ENCODE peak calls at places on chromosomes 12 and 14, in seven cellular contexts. R is left lung, O is MCF 10A, H is Calu3, C is GM10248, Z is brain microvascular endothelial cell, J is hepatocyte. K is an unnamed sample.

GRCh38 chr14:60092516-60092915 is 793 bp downstream of the PCNX4 start:
- DNase-seq in R (no peak), O (peak), H (no peak), C (peak), Z (peak), J (peak), K (no peak)

GRCh38 chr12:50572275-50572674 is 67.5 kb downstream of the DIP2B start:
- DNase-seq in R (no peak), O (peak), H (no peak), C (no peak), Z (peak), J (peak), K (no peak)

GRCh38 chr12:115024531-115024930 is 340.6 kb upstream of the TBX3 start:
- DNase-seq in R (no peak), O (no peak), H (no peak), C (no peak), Z (no peak), J (no peak), K (no peak)

GRCh38 chr14:78697341-78697740 is 527.2 kb downstream of the NRXN3 start:
- DNase-seq in R (no peak), O (peak), H (no peak), C (no peak), Z (peak), J (peak), K (no peak)

GRCh38 chr14:99267871-99268775 is 3.9 kb downstream of the BCL11B start:
- DNase-seq in R (no peak), O (no peak), H (no peak), C (no peak), Z (no peak), J (no peak), K (no peak)

GRCh38 chr12:117111386-117112267 is 12.4 kb upstream of the TESC start:
- DNase-seq in R (no peak), O (no peak), H (no peak), C (no peak), Z (no peak), J (no peak), K (peak)

GRCh38 chr12:79691299-79692248 is 810 bp upstream of the PAWR start:
- DNase-seq in R (no peak), O (peak), H (no peak), C (peak), Z (peak), J (peak), K (peak)

GRCh38 chr14:22819191-22819988 is 4.2 kb upstream of the SLC7A7 start:
- DNase-seq in R (peak), O (no peak), H (peak), C (peak), Z (peak), J (peak), K (no peak)

GRCh38 chr14:60266021-60266937 is 17.3 kb downstream of the PPM1A start:
- DNase-seq in R (no peak), O (peak), H (peak), C (no peak), Z (peak), J (no peak), K (no peak)

GRCh38 chr14:55731247-55731872 is 151.4 kb downstream of the KTN1 start:
- DNase-seq in R (no peak), O (no peak), H (no peak), C (no peak), Z (no peak), J (no peak), K (no peak)

GRCh38 chr12:14880890-14881453 is 4.7 kb downstream of the MGP start:
- DNase-seq in R (no peak), O (no peak), H (no peak), C (no peak), Z (no peak), J (no peak), K (no peak)

GRCh38 chr12:54049164-54049563 is 4.5 kb upstream of the HOXC4 start:
- DNase-seq in R (no peak), O (no peak), H (no peak), C (no peak), Z (no peak), J (no peak), K (no peak)

GRCh38 chr12:24697295-24697694 is 251.6 kb downstream of the BCAT1 start:
- DNase-seq in R (no peak), O (no peak), H (no peak), C (no peak), Z (no peak), J (no peak), K (no peak)

GRCh38 chr12:31482816-31483215 is 108.1 kb downstream of the DENND5B start:
- DNase-seq in R (no peak), O (peak), H (no peak), C (no peak), Z (peak), J (no peak), K (no peak)

GRCh38 chr12:11545438-11546330 is 103.8 kb upstream of the ETV6 start:
- DNase-seq in R (no peak), O (no peak), H (no peak), C (peak), Z (no peak), J (no peak), K (no peak)

GRCh38 chr12:95774311-95775045 is 16.1 kb downstream of the NTN4 start:
- DNase-seq in R (no peak), O (no peak), H (no peak), C (no peak), Z (peak), J (no peak), K (no peak)

GRCh38 chr12:92596388-92596787 is 106.4 kb upstream of the PLEKHG7 start:
- DNase-seq in R (no peak), O (peak), H (no peak), C (no peak), Z (peak), J (peak), K (no peak)

GRCh38 chr12:91998316-91998715 is 147.3 kb downstream of the BTG1 start:
- DNase-seq in R (no peak), O (no peak), H (no peak), C (no peak), Z (no peak), J (no peak), K (no peak)

GRCh38 chr12:89239534-89239933 is 112.8 kb downstream of the DUSP6 start:
- DNase-seq in R (no peak), O (no peak), H (no peak), C (no peak), Z (no peak), J (no peak), K (no peak)

GRCh38 chr12:88371416-88372183 is 208.7 kb downstream of the KITLG start:
- DNase-seq in R (no peak), O (peak), H (no peak), C (no peak), Z (peak), J (no peak), K (no peak)

GRCh38 chr12:54217774-54218221 is 29.0 kb upstream of the SMUG1 start:
- DNase-seq in R (no peak), O (no peak), H (no peak), C (no peak), Z (no peak), J (peak), K (no peak)

GRCh38 chr12:39866135-39866534 is 239.7 kb downstream of the SLC2A13 start:
- DNase-seq in R (no peak), O (no peak), H (no peak), C (no peak), Z (no peak), J (no peak), K (no peak)

GRCh38 chr12:89359615-89360014 is 7.3 kb upstream of the DUSP6 start:
- DNase-seq in R (no peak), O (no peak), H (no peak), C (no peak), Z (no peak), J (no peak), K (no peak)

GRCh38 chr12:16037533-16037932 is 126.4 kb downstream of the DERA start:
- DNase-seq in R (no peak), O (no peak), H (no peak), C (no peak), Z (no peak), J (peak), K (no peak)

GRCh38 chr12:91413591-91413990 is 231.0 kb upstream of the DCN start:
- DNase-seq in R (no peak), O (peak), H (peak), C (no peak), Z (peak), J (peak), K (no peak)

GRCh38 chr14:40367717-40368116 is 935.5 kb upstream of the FBXO33 start:
- DNase-seq in R (no peak), O (no peak), H (no peak), C (no peak), Z (no peak), J (no peak), K (no peak)

GRCh38 chr14:103109789-103110415 is 13.4 kb upstream of the TNFAIP2 start:
- DNase-seq in R (no peak), O (peak), H (no peak), C (no peak), Z (peak), J (no peak), K (no peak)

GRCh38 chr12:43912851-43913250 is 77.0 kb downstream of the TMEM117 start:
- DNase-seq in R (no peak), O (no peak), H (no peak), C (no peak), Z (no peak), J (no peak), K (no peak)

GRCh38 chr14:71229875-71230274 is 322.6 kb downstream of the PCNX1 start:
- DNase-seq in R (no peak), O (no peak), H (no peak), C (no peak), Z (no peak), J (no peak), K (no peak)

GRCh38 chr14:36519431-36520321 is at the start of gene NKX2-1:
- DNase-seq in R (peak), O (no peak), H (peak), C (peak), Z (no peak), J (no peak), K (no peak)

GRCh38 chr12:4526923-4527546 is 11.7 kb upstream of the RAD51AP1 start:
- DNase-seq in R (no peak), O (peak), H (no peak), C (no peak), Z (no peak), J (no peak), K (no peak)

GRCh38 chr12:121794532-121795028 is 1.1 kb upstream of the RHOF start:
- DNase-seq in R (peak), O (no peak), H (no peak), C (no peak), Z (no peak), J (no peak), K (no peak)

GRCh38 chr12:59181378-59181777 is 261.1 kb upstream of the LRIG3 start:
- DNase-seq in R (no peak), O (peak), H (no peak), C (no peak), Z (no peak), J (no peak), K (no peak)

GRCh38 chr14:53567236-53567785 is 389.3 kb downstream of the BMP4 start:
- DNase-seq in R (no peak), O (no peak), H (no peak), C (no peak), Z (no peak), J (no peak), K (no peak)

GRCh38 chr14:99350751-99351150 is 78.8 kb upstream of the BCL11B start:
- DNase-seq in R (no peak), O (no peak), H (no peak), C (no peak), Z (no peak), J (no peak), K (no peak)

GRCh38 chr14:81062816-81063215 is 107.4 kb downstream of the TSHR start:
- DNase-seq in R (no peak), O (peak), H (peak), C (no peak), Z (no peak), J (peak), K (no peak)
- TF ChIP-seq CTCF in R (no peak), O (no peak), H (peak), C (no peak), Z (peak), J (no peak), K (peak)

GRCh38 chr12:56084958-56085543 is 5.1 kb downstream of the ERBB3 start:
- DNase-seq in R (no peak), O (peak), H (peak), C (no peak), Z (no peak), J (peak), K (no peak)
- TF ChIP-seq CTCF in R (no peak), O (peak), H (peak), C (peak), Z (peak), J (peak), K (peak)

GRCh38 chr12:109428038-109428629 is 49.0 kb downstream of the KCTD10 start:
- DNase-seq in R (peak), O (peak), H (peak), C (peak), Z (peak), J (peak), K (no peak)
- TF ChIP-seq CTCF in R (peak), O (peak), H (peak), C (peak), Z (peak), J (peak), K (peak)

GRCh38 chr12:81255947-81256346 is 178.1 kb downstream of the ACSS3 start:
- DNase-seq in R (no peak), O (no peak), H (no peak), C (no peak), Z (no peak), J (no peak), K (no peak)

GRCh38 chr12:81261508-81262207 is 183.8 kb downstream of the ACSS3 start:
- DNase-seq in R (no peak), O (no peak), H (no peak), C (no peak), Z (no peak), J (no peak), K (no peak)

GRCh38 chr12:81255456-81255855 is 177.6 kb downstream of the ACSS3 start:
- DNase-seq in R (no peak), O (no peak), H (no peak), C (no peak), Z (no peak), J (no peak), K (no peak)

GRCh38 chr12:81259360-81259759 is 181.5 kb downstream of the ACSS3 start:
- DNase-seq in R (no peak), O (no peak), H (no peak), C (no peak), Z (no peak), J (no peak), K (no peak)

GRCh38 chr12:81257952-81258551 is 180.2 kb downstream of the ACSS3 start:
- DNase-seq in R (no peak), O (peak), H (peak), C (no peak), Z (peak), J (peak), K (no peak)
- TF ChIP-seq CTCF in R (peak), O (peak), H (peak), C (peak), Z (peak), J (peak), K (peak)